ENCODE peak calls at places on chromosomes 16 and 17, in nine cellular contexts. One of them, this sample, is unnamed. For H3K4me1 and H3K27me3, the result is how much of the 10 kb centered on the place peaks cover.

GRCh38 chr16:49127103-49127502 is 154.5 kb downstream of the CBLN1 start:
- DNase-seq in body of pancreas: no peak
- DNase-seq in aorta: no peak
- DNase-seq in cardiac muscle cell: peak
- DNase-seq in IMR-90: no peak
- DNase-seq in heart right ventricle: no peak
- DNase-seq in stomach: no peak
- DNase-seq in H9: no peak
- DNase-seq in psoas muscle: no peak
- DNase-seq in this sample: no peak

GRCh38 chr17:69175812-69176517 is 34.3 kb upstream of the ABCA6 start:
- DNase-seq in aorta: no peak
- DNase-seq in cardiac muscle cell: no peak
- DNase-seq in IMR-90: peak
- DNase-seq in body of pancreas: peak
- DNase-seq in psoas muscle: no peak
- DNase-seq in stomach: no peak
- DNase-seq in heart right ventricle: no peak
- DNase-seq in H9: no peak
- DNase-seq in this sample: no peak

GRCh38 chr17:40517981-40518380 is 16.6 kb upstream of the TNS4 start:
- DNase-seq in aorta: no peak
- DNase-seq in body of pancreas: no peak
- DNase-seq in IMR-90: no peak
- DNase-seq in H9: no peak
- DNase-seq in heart right ventricle: no peak
- DNase-seq in stomach: no peak
- DNase-seq in psoas muscle: no peak
- DNase-seq in cardiac muscle cell: no peak
- DNase-seq in this sample: no peak

GRCh38 chr16:27318399-27319256 is 4.9 kb downstream of the IL4R start:
- DNase-seq in aorta: peak
- DNase-seq in psoas muscle: peak
- DNase-seq in stomach: no peak
- DNase-seq in IMR-90: peak
- DNase-seq in heart right ventricle: no peak
- DNase-seq in cardiac muscle cell: peak
- DNase-seq in body of pancreas: peak
- DNase-seq in H9: no peak
- DNase-seq in this sample: peak

GRCh38 chr17:29589524-29590260 is at the start of gene GIT1:
- DNase-seq in heart right ventricle: peak
- DNase-seq in IMR-90: peak
- DNase-seq in H9: peak
- DNase-seq in body of pancreas: peak
- DNase-seq in stomach: peak
- DNase-seq in aorta: peak
- DNase-seq in cardiac muscle cell: peak
- DNase-seq in psoas muscle: peak
- DNase-seq in this sample: peak

GRCh38 chr17:41734139-41734948 is at the start of gene HAP1:
- DNase-seq in stomach: peak
- DNase-seq in H9: peak
- DNase-seq in body of pancreas: peak
- DNase-seq in heart right ventricle: no peak
- DNase-seq in psoas muscle: peak
- DNase-seq in aorta: no peak
- DNase-seq in cardiac muscle cell: peak
- DNase-seq in IMR-90: peak
- DNase-seq in this sample: no peak

GRCh38 chr17:3685174-3685812 is 10.7 kb downstream of the P2RX5 start:
- DNase-seq in aorta: no peak
- DNase-seq in body of pancreas: no peak
- DNase-seq in H9: no peak
- DNase-seq in stomach: no peak
- DNase-seq in IMR-90: no peak
- DNase-seq in cardiac muscle cell: no peak
- DNase-seq in psoas muscle: no peak
- DNase-seq in heart right ventricle: no peak
- DNase-seq in this sample: no peak

GRCh38 chr17:78381601-78382168 is 3.2 kb downstream of the PGS1 start:
- DNase-seq in body of pancreas: no peak
- DNase-seq in H9: peak
- DNase-seq in heart right ventricle: no peak
- DNase-seq in psoas muscle: no peak
- DNase-seq in stomach: no peak
- DNase-seq in aorta: no peak
- DNase-seq in cardiac muscle cell: no peak
- DNase-seq in IMR-90: no peak
- DNase-seq in this sample: no peak

GRCh38 chr16:23434380-23434779 is 18.6 kb downstream of the COG7 start:
- DNase-seq in body of pancreas: peak
- DNase-seq in aorta: no peak
- DNase-seq in cardiac muscle cell: peak
- DNase-seq in IMR-90: peak
- DNase-seq in psoas muscle: no peak
- DNase-seq in stomach: no peak
- DNase-seq in H9: no peak
- DNase-seq in heart right ventricle: peak
- DNase-seq in this sample: no peak

GRCh38 chr17:40909755-40910154 is 24.7 kb upstream of the KRT20 start:
- DNase-seq in stomach: no peak
- DNase-seq in psoas muscle: no peak
- DNase-seq in body of pancreas: no peak
- DNase-seq in aorta: no peak
- DNase-seq in IMR-90: peak
- DNase-seq in cardiac muscle cell: no peak
- DNase-seq in heart right ventricle: no peak
- DNase-seq in H9: no peak
- DNase-seq in this sample: no peak

GRCh38 chr16:13958438-13958837 is 38.5 kb downstream of the ERCC4 start:
- DNase-seq in heart right ventricle: no peak
- DNase-seq in stomach: no peak
- DNase-seq in body of pancreas: no peak
- DNase-seq in aorta: no peak
- DNase-seq in IMR-90: no peak
- DNase-seq in H9: no peak
- DNase-seq in psoas muscle: no peak
- DNase-seq in cardiac muscle cell: no peak
- DNase-seq in this sample: no peak

GRCh38 chr17:38511126-38512108 is 83.2 kb downstream of the ARHGAP23 start:
- DNase-seq in cardiac muscle cell: no peak
- DNase-seq in H9: no peak
- DNase-seq in aorta: no peak
- DNase-seq in heart right ventricle: no peak
- DNase-seq in IMR-90: peak
- DNase-seq in stomach: no peak
- DNase-seq in body of pancreas: no peak
- DNase-seq in psoas muscle: no peak
- DNase-seq in this sample: no peak

GRCh38 chr16:29290631-29291247 is 115.8 kb downstream of the NPIPB11 start:
- DNase-seq in IMR-90: peak
- DNase-seq in psoas muscle: peak
- DNase-seq in heart right ventricle: peak
- DNase-seq in body of pancreas: peak
- DNase-seq in H9: peak
- DNase-seq in stomach: peak
- DNase-seq in cardiac muscle cell: peak
- DNase-seq in aorta: peak
- DNase-seq in this sample: peak

GRCh38 chr16:76639685-76640289 is 362.6 kb downstream of the CNTNAP4 start:
- DNase-seq in aorta: no peak
- DNase-seq in psoas muscle: no peak
- DNase-seq in cardiac muscle cell: peak
- DNase-seq in IMR-90: peak
- DNase-seq in body of pancreas: peak
- DNase-seq in H9: peak
- DNase-seq in stomach: no peak
- DNase-seq in heart right ventricle: no peak
- DNase-seq in this sample: no peak

GRCh38 chr16:2022723-2023097 is 3.1 kb downstream of the NPW start:
- DNase-seq in aorta: no peak
- DNase-seq in IMR-90: peak
- DNase-seq in body of pancreas: peak
- DNase-seq in stomach: no peak
- DNase-seq in heart right ventricle: no peak
- DNase-seq in cardiac muscle cell: peak
- DNase-seq in psoas muscle: no peak
- DNase-seq in H9: peak
- DNase-seq in this sample: no peak

GRCh38 chr16:777826-778225 is 10.4 kb downstream of the RPUSD1 start:
- DNase-seq in H9: no peak
- DNase-seq in psoas muscle: no peak
- DNase-seq in heart right ventricle: no peak
- DNase-seq in body of pancreas: no peak
- DNase-seq in cardiac muscle cell: peak
- DNase-seq in aorta: no peak
- DNase-seq in IMR-90: peak
- DNase-seq in stomach: no peak
- DNase-seq in this sample: no peak

GRCh38 chr16:19118938-19119431 is 5.2 kb downstream of the ITPRIPL2 start:
- DNase-seq in psoas muscle: no peak
- DNase-seq in heart right ventricle: peak
- DNase-seq in stomach: no peak
- DNase-seq in H9: no peak
- DNase-seq in aorta: peak
- DNase-seq in body of pancreas: peak
- DNase-seq in cardiac muscle cell: no peak
- DNase-seq in IMR-90: peak
- DNase-seq in this sample: no peak

GRCh38 chr16:70250748-70251650 is 741 bp downstream of the EXOSC6 start:
- DNase-seq in aorta: peak
- DNase-seq in IMR-90: peak
- DNase-seq in psoas muscle: peak
- DNase-seq in body of pancreas: peak
- DNase-seq in H9: peak
- DNase-seq in cardiac muscle cell: peak
- DNase-seq in heart right ventricle: no peak
- DNase-seq in stomach: peak
- DNase-seq in this sample: peak

GRCh38 chr16:89918453-89919347 is at the start of gene MC1R:
- DNase-seq in psoas muscle: no peak
- DNase-seq in heart right ventricle: peak
- DNase-seq in aorta: no peak
- DNase-seq in stomach: no peak
- DNase-seq in H9: peak
- DNase-seq in cardiac muscle cell: peak
- DNase-seq in IMR-90: peak
- DNase-seq in body of pancreas: no peak
- DNase-seq in this sample: no peak

GRCh38 chr17:74211141-74211928 is 2.0 kb upstream of the TTYH2 start:
- DNase-seq in body of pancreas: no peak
- DNase-seq in cardiac muscle cell: peak
- DNase-seq in stomach: no peak
- DNase-seq in heart right ventricle: no peak
- DNase-seq in psoas muscle: no peak
- DNase-seq in H9: peak
- DNase-seq in aorta: no peak
- DNase-seq in IMR-90: no peak
- DNase-seq in this sample: no peak
- H3K4me1 ChIP-seq in body of pancreas: half or more
- H3K4me1 ChIP-seq in cardiac muscle cell: under half
- H3K4me1 ChIP-seq in stomach: half or more
- H3K4me1 ChIP-seq in heart right ventricle: half or more
- H3K4me1 ChIP-seq in psoas muscle: half or more
- H3K4me1 ChIP-seq in H9: under half
- H3K4me1 ChIP-seq in aorta: under half
- H3K4me1 ChIP-seq in IMR-90: under half
- H3K4me1 ChIP-seq in this sample: half or more

GRCh38 chr16:11363927-11364258 is 18.6 kb downstream of the RMI2 start:
- DNase-seq in stomach: no peak
- DNase-seq in IMR-90: no peak
- DNase-seq in H9: no peak
- DNase-seq in heart right ventricle: no peak
- DNase-seq in psoas muscle: no peak
- DNase-seq in body of pancreas: no peak
- DNase-seq in cardiac muscle cell: no peak
- DNase-seq in aorta: no peak
- DNase-seq in this sample: no peak
- H3K27me3 ChIP-seq in stomach: under half
- H3K27me3 ChIP-seq in IMR-90: under half
- H3K27me3 ChIP-seq in H9: under half
- H3K27me3 ChIP-seq in heart right ventricle: under half
- H3K27me3 ChIP-seq in psoas muscle: under half
- H3K27me3 ChIP-seq in body of pancreas: under half
- H3K27me3 ChIP-seq in cardiac muscle cell: under half
- H3K27me3 ChIP-seq in aorta: under half
- H3K27me3 ChIP-seq in this sample: under half

GRCh38 chr16:85613609-85614337 is 651 bp downstream of the GSE1 start:
- DNase-seq in psoas muscle: peak
- DNase-seq in heart right ventricle: peak
- DNase-seq in body of pancreas: peak
- DNase-seq in H9: peak
- DNase-seq in IMR-90: no peak
- DNase-seq in aorta: peak
- DNase-seq in stomach: peak
- DNase-seq in cardiac muscle cell: peak
- DNase-seq in this sample: peak
- H3K4me1 ChIP-seq in psoas muscle: half or more
- H3K4me1 ChIP-seq in heart right ventricle: half or more
- H3K4me1 ChIP-seq in body of pancreas: half or more
- H3K4me1 ChIP-seq in H9: under half
- H3K4me1 ChIP-seq in IMR-90: under half
- H3K4me1 ChIP-seq in aorta: under half
- H3K4me1 ChIP-seq in stomach: half or more
- H3K4me1 ChIP-seq in cardiac muscle cell: under half
- H3K4me1 ChIP-seq in this sample: half or more

GRCh38 chr17:50864747-50865059 is 1.5 kb downstream of the TOB1 start:
- DNase-seq in body of pancreas: peak
- DNase-seq in psoas muscle: no peak
- DNase-seq in stomach: no peak
- DNase-seq in IMR-90: no peak
- DNase-seq in H9: no peak
- DNase-seq in heart right ventricle: no peak
- DNase-seq in cardiac muscle cell: no peak
- DNase-seq in aorta: no peak
- DNase-seq in this sample: no peak
- H3K27me3 ChIP-seq in body of pancreas: under half
- H3K27me3 ChIP-seq in psoas muscle: under half
- H3K27me3 ChIP-seq in stomach: under half
- H3K27me3 ChIP-seq in IMR-90: under half
- H3K27me3 ChIP-seq in H9: under half
- H3K27me3 ChIP-seq in heart right ventricle: under half
- H3K27me3 ChIP-seq in cardiac muscle cell: under half
- H3K27me3 ChIP-seq in aorta: under half
- H3K27me3 ChIP-seq in this sample: under half

DNA sequence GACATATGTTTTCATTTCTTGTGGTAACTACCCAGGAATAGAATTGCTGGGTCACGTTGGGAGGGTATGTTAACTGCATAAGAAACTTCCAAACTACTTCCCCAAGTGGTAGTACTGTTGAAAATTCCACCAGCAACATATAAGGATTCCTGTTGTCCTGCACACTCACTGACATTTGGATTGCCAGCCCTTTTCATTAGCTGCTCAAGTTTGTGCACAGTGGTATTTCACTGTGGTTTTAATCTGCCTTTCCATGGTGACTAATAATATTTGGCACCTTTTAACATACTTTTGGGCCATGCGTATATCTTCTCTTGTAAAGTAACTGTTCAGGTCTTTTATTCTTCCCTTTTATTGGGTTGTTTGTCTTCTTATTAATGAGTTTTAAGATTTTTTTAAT is 103.3 kb downstream of the GNAO1 start:
- DNase-seq in cardiac muscle cell: no peak
- DNase-seq in psoas muscle: no peak
- DNase-seq in heart right ventricle: no peak
- DNase-seq in aorta: no peak
- DNase-seq in stomach: no peak
- DNase-seq in body of pancreas: no peak
- DNase-seq in IMR-90: peak
- DNase-seq in H9: no peak
- DNase-seq in this sample: no peak
- H3K4me1 ChIP-seq in cardiac muscle cell: under half
- H3K4me1 ChIP-seq in psoas muscle: under half
- H3K4me1 ChIP-seq in heart right ventricle: half or more
- H3K4me1 ChIP-seq in aorta: under half
- H3K4me1 ChIP-seq in stomach: under half
- H3K4me1 ChIP-seq in body of pancreas: under half
- H3K4me1 ChIP-seq in IMR-90: under half
- H3K4me1 ChIP-seq in H9: under half
- H3K4me1 ChIP-seq in this sample: under half

This sample was measured in lower lobe of right lung.